ENCODE peak calls at places on chromosomes 6 and 20, in six cellular contexts. O is gastroesophageal sphincter; M is right lobe of liver; K is DND-41; J is naive thymus-derived CD4-positive, alpha-beta T cell; B is activated B cell treated with CpG ODN at 0.5 μM for 24 hours. Q is an unnamed sample.

GRCh38 chr6:20211037-20211940 is 980 bp downstream of the MBOAT1 start:
- ATAC-seq in O (no peak), M (no peak), K (no peak), J (no peak), B (no peak), Q (peak)

GRCh38 chr6:154914288-154914687 is 80.8 kb upstream of the TIAM2 start:
- ATAC-seq in O (no peak), M (no peak), K (no peak), J (no peak), B (no peak), Q (no peak)

GRCh38 chr6:1670711-1671462 is 61.2 kb downstream of the FOXC1 start:
- ATAC-seq in O (no peak), M (no peak), K (peak), J (no peak), B (no peak), Q (peak)

GRCh38 chr6:43963877-43964658 is 163.2 kb downstream of the MRPL14 start:
- ATAC-seq in O (no peak), M (no peak), K (no peak), J (no peak), B (no peak), Q (no peak)

GRCh38 chr6:124535746-124536145 is 426.5 kb upstream of the RNF217 start:
- ATAC-seq in O (no peak), M (no peak), K (no peak), J (no peak), B (no peak), Q (no peak)

GRCh38 chr20:49657118-49657901 is 56.4 kb downstream of the B4GALT5 start:
- ATAC-seq in O (peak), M (peak), K (no peak), J (no peak), B (no peak), Q (no peak)

GRCh38 chr20:5746064-5746463 is 4.1 kb upstream of the SHLD1 start:
- ATAC-seq in O (no peak), M (no peak), K (no peak), J (no peak), B (no peak), Q (no peak)

GRCh38 chr6:163533443-163533842 is 118.9 kb downstream of the QKI start:
- ATAC-seq in O (peak), M (peak), K (no peak), J (no peak), B (no peak), Q (peak)

GRCh38 chr20:58245181-58245891 is 16.9 kb upstream of the ANKRD60 start:
- ATAC-seq in O (no peak), M (no peak), K (no peak), J (no peak), B (no peak), Q (peak)

GRCh38 chr6:116090251-116090650 is 10.4 kb upstream of the NT5DC1 start:
- ATAC-seq in O (no peak), M (no peak), K (no peak), J (peak), B (peak), Q (no peak)

GRCh38 chr6:15901141-15902115 is 227.5 kb upstream of the MYLIP start:
- ATAC-seq in O (no peak), M (peak), K (no peak), J (peak), B (peak), Q (no peak)

GRCh38 chr6:12324096-12324495 is 33.9 kb downstream of the EDN1 start:
- ATAC-seq in O (no peak), M (peak), K (no peak), J (no peak), B (no peak), Q (peak)

GRCh38 chr6:151341481-151342195 is 49.7 kb downstream of the ZBTB2 start:
- ATAC-seq in O (no peak), M (no peak), K (no peak), J (no peak), B (no peak), Q (no peak)

GRCh38 chr20:427401-427800 is 19.3 kb downstream of the RBCK1 start:
- ATAC-seq in O (no peak), M (no peak), K (no peak), J (no peak), B (no peak), Q (no peak)

GRCh38 chr6:80143312-80143960 is 37.0 kb downstream of the BCKDHB start:
- ATAC-seq in O (peak), M (no peak), K (no peak), J (no peak), B (no peak), Q (peak)

GRCh38 chr6:145017516-145017915 is 717.8 kb downstream of the EPM2A start:
- ATAC-seq in O (no peak), M (no peak), K (no peak), J (no peak), B (no peak), Q (no peak)